ENCODE peak calls at places on chromosome 1, in eight cellular contexts. One of them, this sample, is unnamed.

GRCh38 chr1:7389201-7389785 is 381.8 kb upstream of the VAMP3 start:
- DNase-seq in omental fat pad: no peak
- DNase-seq in psoas muscle: no peak
- DNase-seq in body of pancreas: no peak
- DNase-seq in HL-60: no peak
- DNase-seq in AG09319: no peak
- DNase-seq in cardiac muscle cell: peak; percentile 11
- DNase-seq in fibroblast of lung: peak; percentile 75
- DNase-seq in this sample: no peak

GRCh38 chr1:30966690-30967369 is 58.3 kb upstream of the SDC3 start:
- DNase-seq in HL-60: no peak
- DNase-seq in cardiac muscle cell: peak; percentile 84
- DNase-seq in body of pancreas: peak; percentile 30
- DNase-seq in AG09319: no peak
- DNase-seq in fibroblast of lung: peak; percentile 74
- DNase-seq in psoas muscle: no peak
- DNase-seq in omental fat pad: no peak
- DNase-seq in this sample: no peak

GRCh38 chr1:113935970-113936369 is 6.8 kb downstream of the HIPK1 start:
- DNase-seq in AG09319: no peak
- DNase-seq in psoas muscle: no peak
- DNase-seq in omental fat pad: no peak
- DNase-seq in HL-60: no peak
- DNase-seq in cardiac muscle cell: no peak
- DNase-seq in body of pancreas: no peak
- DNase-seq in fibroblast of lung: no peak
- DNase-seq in this sample: no peak

GRCh38 chr1:79193211-79194079 is 186.9 kb upstream of the ADGRL4 start:
- DNase-seq in psoas muscle: no peak
- DNase-seq in AG09319: no peak
- DNase-seq in fibroblast of lung: peak; percentile 81
- DNase-seq in cardiac muscle cell: peak; percentile 82
- DNase-seq in body of pancreas: no peak
- DNase-seq in HL-60: no peak
- DNase-seq in omental fat pad: no peak
- DNase-seq in this sample: no peak

GRCh38 chr1:172630868-172631267 is 28.0 kb upstream of the FASLG start:
- DNase-seq in HL-60: no peak
- DNase-seq in cardiac muscle cell: no peak
- DNase-seq in omental fat pad: no peak
- DNase-seq in AG09319: no peak
- DNase-seq in fibroblast of lung: peak; percentile 54
- DNase-seq in body of pancreas: no peak
- DNase-seq in psoas muscle: no peak
- DNase-seq in this sample: no peak

GRCh38 chr1:169201084-169201619 is 94.7 kb downstream of the ATP1B1 start:
- DNase-seq in body of pancreas: no peak
- DNase-seq in cardiac muscle cell: no peak
- DNase-seq in HL-60: no peak
- DNase-seq in fibroblast of lung: peak; percentile 92
- DNase-seq in omental fat pad: no peak
- DNase-seq in AG09319: no peak
- DNase-seq in psoas muscle: no peak
- DNase-seq in this sample: no peak

GRCh38 chr1:153395136-153395685 is 4.3 kb upstream of the S100A8 start:
- DNase-seq in fibroblast of lung: no peak
- DNase-seq in body of pancreas: no peak
- DNase-seq in cardiac muscle cell: peak; percentile 3
- DNase-seq in omental fat pad: no peak
- DNase-seq in AG09319: no peak
- DNase-seq in HL-60: no peak
- DNase-seq in psoas muscle: peak; percentile 35
- DNase-seq in this sample: no peak

GRCh38 chr1:150973826-150974579 is 632 bp downstream of the CERS2 start:
- DNase-seq in body of pancreas: peak; percentile 49
- DNase-seq in AG09319: no peak
- DNase-seq in psoas muscle: peak; percentile 47
- DNase-seq in cardiac muscle cell: no peak
- DNase-seq in omental fat pad: no peak
- DNase-seq in HL-60: peak; percentile 57
- DNase-seq in fibroblast of lung: peak; percentile 30
- DNase-seq in this sample: peak; percentile 64

GRCh38 chr1:203686091-203686632 is 59.5 kb downstream of the ATP2B4 start:
- DNase-seq in cardiac muscle cell: peak; percentile 23
- DNase-seq in fibroblast of lung: no peak
- DNase-seq in body of pancreas: no peak
- DNase-seq in omental fat pad: no peak
- DNase-seq in HL-60: no peak
- DNase-seq in AG09319: no peak
- DNase-seq in psoas muscle: no peak
- DNase-seq in this sample: no peak

GRCh38 chr1:56434659-56435202 is 144.6 kb downstream of the PLPP3 start:
- DNase-seq in omental fat pad: no peak
- DNase-seq in HL-60: no peak
- DNase-seq in psoas muscle: no peak
- DNase-seq in AG09319: no peak
- DNase-seq in fibroblast of lung: no peak
- DNase-seq in body of pancreas: no peak
- DNase-seq in cardiac muscle cell: no peak
- DNase-seq in this sample: no peak

GRCh38 chr1:7385471-7386225 is 385.4 kb upstream of the VAMP3 start:
- DNase-seq in psoas muscle: no peak
- DNase-seq in omental fat pad: no peak
- DNase-seq in AG09319: no peak
- DNase-seq in cardiac muscle cell: no peak
- DNase-seq in fibroblast of lung: no peak
- DNase-seq in body of pancreas: no peak
- DNase-seq in HL-60: no peak
- DNase-seq in this sample: no peak

GRCh38 chr1:33137800-33138199 is 44.0 kb downstream of the TRIM62 start:
- DNase-seq in psoas muscle: no peak
- DNase-seq in fibroblast of lung: peak; percentile 29
- DNase-seq in AG09319: no peak
- DNase-seq in omental fat pad: no peak
- DNase-seq in HL-60: no peak
- DNase-seq in body of pancreas: no peak
- DNase-seq in cardiac muscle cell: peak; percentile 68
- DNase-seq in this sample: no peak
- TF ChIP-seq CTCF in psoas muscle: peak; percentile 31
- TF ChIP-seq CTCF in fibroblast of lung: peak; percentile 46
- TF ChIP-seq CTCF in AG09319: peak; percentile 58
- TF ChIP-seq CTCF in omental fat pad: no peak
- TF ChIP-seq CTCF in HL-60: no peak
- TF ChIP-seq CTCF in body of pancreas: no peak
- TF ChIP-seq CTCF in cardiac muscle cell: peak; percentile 75
- TF ChIP-seq CTCF in this sample: peak; percentile 43

GRCh38 chr1:187471555-187471954 is 642.8 kb downstream of the PLA2G4A start:
- DNase-seq in body of pancreas: no peak
- DNase-seq in HL-60: no peak
- DNase-seq in psoas muscle: no peak
- DNase-seq in cardiac muscle cell: peak; percentile 6
- DNase-seq in AG09319: no peak
- DNase-seq in fibroblast of lung: peak; percentile 88
- DNase-seq in omental fat pad: no peak
- DNase-seq in this sample: no peak

GRCh38 chr1:187477103-187477502 is 648.4 kb downstream of the PLA2G4A start:
- DNase-seq in cardiac muscle cell: peak; percentile 21
- DNase-seq in omental fat pad: no peak
- DNase-seq in fibroblast of lung: peak; percentile 53
- DNase-seq in HL-60: no peak
- DNase-seq in psoas muscle: no peak
- DNase-seq in body of pancreas: no peak
- DNase-seq in AG09319: no peak
- DNase-seq in this sample: no peak

GRCh38 chr1:187481581-187482148 is 652.9 kb downstream of the PLA2G4A start:
- DNase-seq in body of pancreas: no peak
- DNase-seq in HL-60: no peak
- DNase-seq in cardiac muscle cell: peak; percentile 13
- DNase-seq in fibroblast of lung: no peak
- DNase-seq in AG09319: no peak
- DNase-seq in psoas muscle: no peak
- DNase-seq in omental fat pad: no peak
- DNase-seq in this sample: no peak

GRCh38 chr1:187474266-187474665 is 645.5 kb downstream of the PLA2G4A start:
- DNase-seq in AG09319: no peak
- DNase-seq in fibroblast of lung: peak; percentile 80
- DNase-seq in HL-60: no peak
- DNase-seq in omental fat pad: no peak
- DNase-seq in cardiac muscle cell: peak; percentile 64
- DNase-seq in psoas muscle: no peak
- DNase-seq in body of pancreas: no peak
- DNase-seq in this sample: no peak

GRCh38 chr1:187476671-187477070 is 647.9 kb downstream of the PLA2G4A start:
- DNase-seq in psoas muscle: no peak
- DNase-seq in body of pancreas: no peak
- DNase-seq in HL-60: no peak
- DNase-seq in fibroblast of lung: no peak
- DNase-seq in omental fat pad: no peak
- DNase-seq in cardiac muscle cell: peak; percentile 40
- DNase-seq in AG09319: no peak
- DNase-seq in this sample: no peak
- TF ChIP-seq CTCF in psoas muscle: no peak
- TF ChIP-seq CTCF in body of pancreas: no peak
- TF ChIP-seq CTCF in HL-60: no peak
- TF ChIP-seq CTCF in fibroblast of lung: no peak
- TF ChIP-seq CTCF in omental fat pad: no peak
- TF ChIP-seq CTCF in cardiac muscle cell: peak; percentile 42
- TF ChIP-seq CTCF in AG09319: no peak
- TF ChIP-seq CTCF in this sample: no peak

DNA sequence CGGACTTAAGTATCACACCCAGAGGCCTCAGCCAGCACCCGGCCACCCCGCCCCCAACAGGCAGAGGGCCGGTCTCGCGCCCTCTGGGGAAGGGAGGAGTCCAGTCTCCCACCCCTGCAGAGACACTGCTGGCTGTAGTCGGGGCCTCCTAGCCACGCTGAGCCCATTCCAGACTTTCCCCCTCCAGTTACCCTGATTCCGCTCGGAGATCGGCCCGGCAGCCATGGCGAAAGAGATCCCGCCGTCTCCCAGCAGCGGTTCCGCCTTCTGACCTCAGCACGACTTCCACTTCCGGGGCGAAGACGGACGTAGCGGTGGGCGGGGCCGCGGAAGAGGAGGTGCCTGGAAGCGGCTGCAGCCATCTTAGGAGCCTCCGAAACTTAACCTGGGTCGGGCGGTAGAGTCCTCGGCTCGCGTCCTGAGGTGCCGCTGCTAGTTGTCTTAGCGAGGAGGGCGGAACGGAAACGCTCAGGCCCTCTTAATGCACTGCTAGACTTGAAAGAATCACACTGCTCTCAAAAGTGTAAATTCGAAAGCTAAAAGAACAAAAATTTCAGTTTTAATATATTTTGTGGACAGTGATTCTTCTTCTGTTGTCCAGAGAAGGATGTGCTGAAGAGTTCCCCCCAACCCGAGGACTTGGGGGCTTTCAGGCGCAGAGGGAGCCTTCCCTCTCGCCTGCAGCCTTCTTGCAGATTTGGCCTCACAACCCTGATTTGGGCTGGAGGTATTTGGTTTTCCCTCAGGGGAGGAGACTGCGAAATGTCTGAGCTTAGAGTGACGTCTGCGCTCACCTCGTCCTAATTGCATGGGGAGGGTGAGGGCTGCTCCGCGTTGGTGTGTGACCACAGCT is at the start of gene SF3B4:
- DNase-seq in body of pancreas: peak; percentile 97
- DNase-seq in fibroblast of lung: peak; percentile 93
- DNase-seq in HL-60: peak; percentile 96
- DNase-seq in omental fat pad: peak; percentile 81
- DNase-seq in cardiac muscle cell: peak; percentile 95
- DNase-seq in AG09319: peak; percentile 74
- DNase-seq in psoas muscle: peak; percentile 96
- DNase-seq in this sample: peak; percentile 94
- TF ChIP-seq CTCF in body of pancreas: no peak
- TF ChIP-seq CTCF in fibroblast of lung: no peak
- TF ChIP-seq CTCF in HL-60: no peak
- TF ChIP-seq CTCF in omental fat pad: no peak
- TF ChIP-seq CTCF in cardiac muscle cell: no peak
- TF ChIP-seq CTCF in AG09319: no peak
- TF ChIP-seq CTCF in psoas muscle: peak; percentile 13
- TF ChIP-seq CTCF in this sample: peak; percentile 5

GRCh38 chr1:89616844-89617627 is 15.9 kb upstream of the LRRC8C start:
- DNase-seq in HL-60: no peak
- DNase-seq in AG09319: no peak
- DNase-seq in body of pancreas: no peak
- DNase-seq in psoas muscle: no peak
- DNase-seq in cardiac muscle cell: no peak
- DNase-seq in fibroblast of lung: peak; percentile 45
- DNase-seq in omental fat pad: no peak
- DNase-seq in this sample: no peak

GRCh38 chr1:89620664-89621063 is 12.3 kb upstream of the LRRC8C start:
- DNase-seq in fibroblast of lung: no peak
- DNase-seq in psoas muscle: no peak
- DNase-seq in body of pancreas: no peak
- DNase-seq in HL-60: no peak
- DNase-seq in omental fat pad: no peak
- DNase-seq in cardiac muscle cell: no peak
- DNase-seq in AG09319: no peak
- DNase-seq in this sample: no peak

GRCh38 chr1:89611721-89612120 is 21.2 kb upstream of the LRRC8C start:
- DNase-seq in fibroblast of lung: no peak
- DNase-seq in body of pancreas: no peak
- DNase-seq in psoas muscle: no peak
- DNase-seq in HL-60: no peak
- DNase-seq in omental fat pad: no peak
- DNase-seq in AG09319: no peak
- DNase-seq in cardiac muscle cell: no peak
- DNase-seq in this sample: peak; percentile 72

GRCh38 chr1:89613928-89614327 is 19.0 kb upstream of the LRRC8C start:
- DNase-seq in AG09319: no peak
- DNase-seq in HL-60: no peak
- DNase-seq in cardiac muscle cell: no peak
- DNase-seq in body of pancreas: no peak
- DNase-seq in omental fat pad: no peak
- DNase-seq in fibroblast of lung: no peak
- DNase-seq in psoas muscle: no peak
- DNase-seq in this sample: no peak

DNA sequence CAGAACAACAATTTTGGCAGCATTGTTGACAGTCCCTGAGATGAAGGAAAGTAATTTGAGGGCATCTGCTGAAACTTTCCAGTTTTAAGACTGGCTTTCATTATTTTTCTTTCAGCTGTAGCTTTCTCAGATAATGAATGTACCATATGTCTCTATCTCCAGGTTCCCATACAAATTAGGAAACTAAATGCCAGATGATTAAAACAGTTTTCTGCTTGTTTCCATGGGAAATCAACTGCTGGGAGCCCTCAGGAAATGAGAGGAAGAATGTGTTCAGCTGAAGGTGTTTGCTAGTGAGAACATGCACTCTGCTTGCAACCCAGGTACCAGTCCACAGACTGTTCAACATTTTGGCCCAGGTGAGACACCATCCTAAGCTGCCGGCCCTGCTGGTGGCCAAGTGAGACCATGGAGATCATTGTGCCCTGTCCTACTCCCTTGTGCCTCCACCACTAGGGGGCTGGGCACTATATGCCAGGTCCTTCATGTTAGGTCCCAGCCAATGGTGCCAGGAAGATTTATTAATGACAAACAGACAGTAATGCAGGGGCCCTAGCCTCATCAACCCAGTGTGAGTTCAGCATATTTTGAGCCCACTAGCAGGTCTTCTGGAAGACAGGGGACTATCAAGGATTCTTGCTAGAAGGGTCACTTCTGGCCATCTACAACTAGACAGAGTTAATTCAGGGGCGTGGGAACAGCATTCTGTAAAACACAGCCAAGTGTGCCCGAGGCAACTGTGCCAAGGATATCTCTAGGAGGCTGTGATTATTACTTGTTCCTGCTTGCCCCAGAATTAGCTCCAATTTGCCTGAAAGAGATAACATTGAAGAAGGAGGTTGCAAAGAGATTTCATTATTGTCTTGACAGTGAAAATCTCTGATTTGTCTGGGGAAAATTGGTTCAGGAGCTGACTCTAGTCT is 17.0 kb upstream of the LRRC8C start:
- DNase-seq in omental fat pad: no peak
- DNase-seq in psoas muscle: no peak
- DNase-seq in fibroblast of lung: no peak
- DNase-seq in AG09319: no peak
- DNase-seq in cardiac muscle cell: no peak
- DNase-seq in HL-60: peak; percentile 46
- DNase-seq in body of pancreas: peak; percentile 21
- DNase-seq in this sample: no peak
- TF ChIP-seq CTCF in omental fat pad: no peak
- TF ChIP-seq CTCF in psoas muscle: peak; percentile 34
- TF ChIP-seq CTCF in fibroblast of lung: peak; percentile 6
- TF ChIP-seq CTCF in AG09319: peak; percentile 26
- TF ChIP-seq CTCF in cardiac muscle cell: peak; percentile 29
- TF ChIP-seq CTCF in HL-60: peak; percentile 68
- TF ChIP-seq CTCF in body of pancreas: no peak
- TF ChIP-seq CTCF in this sample: peak; percentile 15